ENCODE peak calls at places on chromosome 18, in ten cellular contexts. H is thoracic aorta, Q is tibial nerve, G is thyroid gland, E is pancreas, U is fibroblast of lung, J is cardiac muscle cell, I is lung, C is uterus, M is HepG2. R is an unnamed sample.

GRCh38 chr18:6414118-6414722 is 491 bp downstream of the L3MBTL4 start:
- DNase-seq in C (peak; percentile 62), G (peak; percentile 86), I (peak; percentile 72), H (no peak), U (peak; percentile 18), E (peak; percentile 76), M (peak; percentile 22), Q (peak; percentile 45), J (peak; percentile 23), R (peak; percentile 63)

GRCh38 chr18:3607309-3608098 is 157.5 kb downstream of the TGIF1 start:
- DNase-seq in I (no peak), H (no peak), C (no peak), U (no peak), Q (no peak), J (no peak), E (no peak), M (no peak), G (no peak), R (no peak)

GRCh38 chr18:29309352-29309751 is 1132.4 kb upstream of the CDH2 start:
- DNase-seq in H (no peak), E (no peak), Q (no peak), C (no peak), I (no peak), M (no peak), G (no peak), U (no peak), J (no peak), R (no peak)

GRCh38 chr18:36372902-36373301 is 75.4 kb downstream of the FHOD3 start:
- DNase-seq in M (no peak), G (peak; percentile 8), Q (no peak), J (peak; percentile 97), U (peak; percentile 24), C (no peak), H (no peak), I (no peak), E (no peak), R (no peak)

GRCh38 chr18:76710646-76711520 is 111.5 kb upstream of the ZNF236 start:
- DNase-seq in M (no peak), G (no peak), U (no peak), C (no peak), H (no peak), I (no peak), E (no peak), J (no peak), Q (no peak), R (no peak)

GRCh38 chr18:75529394-75529793 is 101.9 kb upstream of the SMIM21 start:
- DNase-seq in H (no peak), U (no peak), J (no peak), M (no peak), C (no peak), I (no peak), E (no peak), G (no peak), Q (no peak), R (no peak)

GRCh38 chr18:79208882-79209281 is 139.7 kb downstream of the ATP9B start:
- DNase-seq in M (no peak), E (peak; percentile 67), I (no peak), J (no peak), G (peak; percentile 11), U (no peak), C (no peak), H (no peak), Q (no peak), R (peak; percentile 42)

GRCh38 chr18:79772865-79773696 is 24.7 kb upstream of the KCNG2 start:
- DNase-seq in G (no peak), Q (no peak), U (no peak), C (no peak), I (no peak), M (no peak), H (no peak), J (no peak), E (no peak), R (no peak)

GRCh38 chr18:48529796-48530195 is 9.0 kb upstream of the CTIF start:
- DNase-seq in E (no peak), U (peak; percentile 45), I (no peak), C (no peak), Q (no peak), J (peak; percentile 48), G (peak; percentile 65), M (no peak), H (no peak), R (peak; percentile 26)

GRCh38 chr18:48533340-48534093 is 5.3 kb upstream of the CTIF start:
- DNase-seq in G (no peak), J (no peak), E (no peak), H (no peak), I (no peak), U (no peak), M (no peak), C (no peak), Q (no peak), R (no peak)

GRCh38 chr18:48530399-48531081 is 8.3 kb upstream of the CTIF start:
- DNase-seq in Q (no peak), U (no peak), M (no peak), J (no peak), C (no peak), I (no peak), E (no peak), G (no peak), H (no peak), R (no peak)

GRCh38 chr18:48531082-48531403 is 7.8 kb upstream of the CTIF start:
- DNase-seq in Q (no peak), H (no peak), E (no peak), C (no peak), U (no peak), G (no peak), I (no peak), M (no peak), J (no peak), R (no peak)

GRCh38 chr18:48531979-48532378 is 6.9 kb upstream of the CTIF start:
- DNase-seq in M (no peak), J (no peak), U (no peak), I (no peak), C (no peak), Q (no peak), G (no peak), H (no peak), E (no peak), R (no peak)
- TF ChIP-seq CTCF in M (no peak), J (no peak), U (no peak), I (no peak), C (no peak), Q (no peak), G (no peak), H (no peak), E (no peak), R (no peak)

GRCh38 chr18:48021273-48021914 is 90.9 kb upstream of the SMAD2 start:
- DNase-seq in E (no peak), H (no peak), U (no peak), M (no peak), C (no peak), I (no peak), G (no peak), J (no peak), Q (no peak), R (no peak)

GRCh38 chr18:48022531-48023330 is 92.3 kb upstream of the SMAD2 start:
- DNase-seq in I (no peak), U (peak; percentile 66), H (no peak), J (peak; percentile 85), G (no peak), E (no peak), C (no peak), Q (no peak), M (peak; percentile 59), R (peak; percentile 41)

GRCh38 chr18:48023334-48024008 is 93.0 kb upstream of the SMAD2 start:
- DNase-seq in U (no peak), H (no peak), Q (no peak), E (no peak), C (no peak), J (peak; percentile 74), M (peak; percentile 13), I (no peak), G (peak; percentile 94), R (peak; percentile 57)

GRCh38 chr18:48020337-48021250 is 90.1 kb upstream of the SMAD2 start:
- DNase-seq in G (no peak), I (no peak), U (no peak), Q (no peak), E (no peak), H (no peak), J (no peak), C (no peak), M (no peak), R (no peak)

DNA sequence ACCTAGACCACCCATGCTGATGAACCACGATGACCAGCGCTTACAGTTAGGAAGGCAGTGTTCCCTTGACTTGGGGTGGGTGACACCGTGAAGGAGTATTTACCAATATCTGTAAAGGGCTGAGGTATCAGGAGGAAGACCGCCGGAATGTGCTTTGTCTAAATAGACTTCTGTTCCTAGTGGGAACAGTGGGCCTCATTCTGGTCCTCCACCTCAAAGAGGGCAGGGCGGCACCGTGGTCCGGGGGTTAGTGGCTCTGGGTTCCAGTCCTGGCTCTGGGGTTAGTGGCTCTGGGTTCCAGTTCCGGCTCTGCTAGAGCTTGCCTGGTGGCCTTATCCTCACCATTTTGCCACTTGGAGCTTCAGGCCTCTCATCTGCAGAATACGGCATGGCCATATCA is 91.6 kb upstream of the SMAD2 start:
- DNase-seq in U (no peak), G (no peak), E (no peak), C (no peak), H (no peak), Q (no peak), J (no peak), I (no peak), M (no peak), R (no peak)
- H3K27ac ChIP-seq in U (no peak overlapping the region), G (no peak overlapping the region), E (no peak overlapping the region), C (no peak overlapping the region), H (no peak overlapping the region), Q (no peak overlapping the region), J (no peak overlapping the region), I (no peak overlapping the region), M (no peak overlapping the region), R (no peak overlapping the region)

GRCh38 chr18:62239475-62239874 is 52.4 kb downstream of the RELCH start:
- DNase-seq in U (no peak), G (no peak), C (no peak), Q (no peak), I (no peak), J (no peak), H (no peak), M (peak; percentile 1), E (no peak), R (no peak)

GRCh38 chr18:62248313-62248712 is 61.3 kb downstream of the RELCH start:
- DNase-seq in H (no peak), Q (no peak), G (no peak), C (no peak), I (no peak), U (no peak), J (no peak), M (no peak), E (no peak), R (no peak)

GRCh38 chr18:62245699-62246098 is 58.6 kb downstream of the RELCH start:
- DNase-seq in G (no peak), J (no peak), Q (no peak), I (no peak), C (no peak), U (no peak), E (no peak), H (no peak), M (no peak), R (no peak)

GRCh38 chr18:62245177-62245576 is 58.1 kb downstream of the RELCH start:
- DNase-seq in U (no peak), H (no peak), J (no peak), Q (no peak), C (no peak), M (no peak), I (no peak), E (no peak), G (no peak), R (no peak)

GRCh38 chr18:62242955-62243354 is 55.9 kb downstream of the RELCH start:
- DNase-seq in M (no peak), H (no peak), C (no peak), Q (no peak), J (no peak), G (no peak), U (no peak), I (no peak), E (no peak), R (no peak)
- TF ChIP-seq CTCF in M (no peak), H (no peak), C (no peak), Q (no peak), J (no peak), G (no peak), U (no peak), I (no peak), E (no peak), R (no peak)

GRCh38 chr18:44704137-44704791 is 23.6 kb downstream of the SETBP1 start:
- DNase-seq in U (no peak), C (no peak), G (no peak), M (no peak), Q (no peak), H (no peak), J (no peak), E (no peak), I (no peak), R (no peak)

GRCh38 chr18:44709297-44710117 is 28.8 kb downstream of the SETBP1 start:
- DNase-seq in M (no peak), C (no peak), U (peak; percentile 33), I (no peak), H (no peak), Q (no peak), E (no peak), G (no peak), J (no peak), R (no peak)

GRCh38 chr18:44712025-44712424 is 31.3 kb downstream of the SETBP1 start:
- DNase-seq in M (no peak), H (no peak), I (no peak), U (no peak), J (no peak), E (no peak), G (no peak), Q (no peak), C (no peak), R (no peak)

GRCh38 chr18:44705075-44705474 is 24.4 kb downstream of the SETBP1 start:
- DNase-seq in U (no peak), H (no peak), E (no peak), G (no peak), M (no peak), I (no peak), J (no peak), Q (no peak), C (no peak), R (no peak)

DNA sequence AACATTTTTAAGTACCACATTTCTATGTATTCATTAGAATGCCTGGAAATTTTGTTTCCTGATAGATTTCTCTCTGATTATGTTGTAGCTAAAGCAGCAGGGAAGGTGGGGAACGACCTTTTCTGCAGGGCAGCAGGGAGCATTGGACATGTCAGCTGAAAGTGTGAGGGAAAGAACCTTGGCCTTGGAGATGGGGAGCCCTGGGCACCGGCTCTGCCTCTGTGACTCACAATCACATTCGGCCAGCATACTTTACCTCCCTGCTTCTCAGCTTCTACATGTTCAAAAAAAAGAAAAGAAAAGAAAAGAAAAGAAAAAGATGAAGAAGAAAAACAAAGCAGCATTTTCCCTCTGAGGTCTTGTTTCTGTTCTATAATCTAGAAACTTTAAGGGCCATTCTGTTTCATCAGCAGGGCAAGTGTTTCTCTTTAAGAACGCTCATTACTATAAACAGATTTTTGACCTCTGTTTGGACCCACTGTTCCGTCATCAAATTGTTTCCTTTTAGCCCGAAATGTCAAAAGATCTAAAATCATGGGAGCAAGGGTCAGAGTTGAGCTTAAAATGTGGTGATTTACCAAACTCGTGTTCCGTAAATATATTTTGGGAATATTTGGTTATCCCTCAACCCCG is 27.9 kb downstream of the SETBP1 start:
- DNase-seq in C (peak; percentile 49), I (no peak), U (peak; percentile 85), E (no peak), M (no peak), G (no peak), Q (no peak), J (no peak), H (no peak), R (no peak)
- H3K27ac ChIP-seq in C (peak overlapping the region; percentile 85), I (peak overlapping the region; percentile 8), U (peak overlapping the region; percentile 38), E (no peak overlapping the region), M (no peak overlapping the region), G (no peak overlapping the region), Q (peak overlapping the region; percentile 87), J (no peak overlapping the region), H (peak overlapping the region; percentile 53), R (peak overlapping the region; percentile 72)